ENCODE peak calls at places on chromosomes 13 and 19, in nine cellular contexts. C is activated naive CD8-positive, alpha-beta T cell treated with anti-CD3 and anti-CD28 coated beads, Interleukin-2, amount 50 U/mL, for 24 hours; Z is sciatic nerve; Y is germinal center; J is WTC11; L is breast epithelium; H is fibroblast of the conjunctiva; B is DMS 273 treated with DMSO at 0.1 percent for 48 hours; K is mucosa of gallbladder. I is an unnamed sample.

GRCh38 chr19:58356236-58356970 is 3.1 kb upstream of the A1BG start:
- DNase-seq in C (peak; percentile 32), H (no peak), L (no peak), Z (no peak), K (no peak), Y (peak; percentile 41), B (no peak), J (peak; percentile 27), I (no peak)

GRCh38 chr19:14381689-14382474 is 638 bp downstream of the ADGRE5 start:
- DNase-seq in B (no peak), Z (no peak), H (no peak), C (peak; percentile 74), Y (peak; percentile 61), K (peak; percentile 33), J (no peak), L (no peak), I (no peak)

GRCh38 chr19:1998712-1999708 is 16.5 kb downstream of the BTBD2 start:
- DNase-seq in C (no peak), Y (no peak), H (no peak), B (no peak), K (no peak), Z (no peak), J (no peak), L (no peak), I (no peak)

GRCh38 chr13:76293346-76293745 is 592.9 kb downstream of the KCTD12 start:
- DNase-seq in H (peak; percentile 81), K (no peak), L (no peak), Z (no peak), J (no peak), C (no peak), B (no peak), Y (no peak), I (no peak)

GRCh38 chr13:21970172-21970571 is 299.3 kb downstream of the FGF9 start:
- DNase-seq in J (no peak), B (no peak), L (no peak), Y (no peak), K (no peak), Z (no peak), C (no peak), H (no peak), I (no peak)

GRCh38 chr13:90185734-90186133 is 1161.8 kb upstream of the MIR17HG start:
- DNase-seq in K (no peak), L (no peak), C (no peak), B (no peak), Z (no peak), H (no peak), Y (no peak), J (no peak), I (no peak)

GRCh38 chr19:2181618-2181997 is 17.9 kb downstream of the DOT1L start:
- DNase-seq in B (no peak), J (no peak), Y (no peak), L (no peak), H (no peak), K (peak; percentile 22), C (no peak), Z (no peak), I (no peak)

GRCh38 chr13:51122868-51123267 is 11.8 kb upstream of the C13orf42 start:
- DNase-seq in Z (no peak), C (peak; percentile 8), H (no peak), B (no peak), L (no peak), Y (no peak), K (no peak), J (no peak), I (no peak)

GRCh38 chr19:5933391-5933998 is 19.4 kb downstream of the CAPS start:
- DNase-seq in K (no peak), H (no peak), Z (no peak), B (no peak), C (no peak), L (no peak), Y (no peak), J (no peak), I (no peak)

GRCh38 chr19:30783936-30784335 is 411.8 kb downstream of the ZNF536 start:
- DNase-seq in Z (no peak), C (no peak), B (no peak), K (peak; percentile 5), Y (no peak), J (no peak), H (no peak), L (no peak), I (no peak)

GRCh38 chr13:99916366-99917103 is 55.0 kb downstream of the ZIC5 start:
- DNase-seq in Y (peak; percentile 74), C (no peak), H (peak; percentile 63), B (peak; percentile 45), L (no peak), Z (no peak), K (peak; percentile 33), J (no peak), I (no peak)

GRCh38 chr13:59677430-59677829 is 486.3 kb downstream of the DIAPH3 start:
- DNase-seq in J (no peak), L (no peak), Z (no peak), C (no peak), H (no peak), Y (no peak), K (no peak), B (no peak), I (no peak)

GRCh38 chr13:23921451-23921888 is 24.2 kb upstream of the C1QTNF9B start:
- DNase-seq in C (no peak), Z (no peak), K (no peak), Y (no peak), L (no peak), B (peak; percentile 20), J (peak; percentile 53), H (peak; percentile 26), I (no peak)

GRCh38 chr19:43555185-43555770 is 20.0 kb downstream of the XRCC1 start:
- DNase-seq in C (peak; percentile 82), K (peak; percentile 78), Y (peak; percentile 80), J (peak; percentile 92), Z (peak; percentile 82), B (peak; percentile 17), H (peak; percentile 57), L (peak; percentile 62), I (no peak)

GRCh38 chr19:12202250-12202649 is 39.4 kb downstream of the ZNF136 start:
- DNase-seq in H (no peak), C (peak; percentile 59), J (peak; percentile 72), Z (no peak), L (peak; percentile 60), Y (no peak), B (no peak), K (peak; percentile 37), I (no peak)

GRCh38 chr13:62388515-62388914 is 972.9 kb upstream of the PCDH20 start:
- DNase-seq in C (no peak), H (no peak), B (no peak), K (no peak), Z (no peak), Y (no peak), J (no peak), L (no peak), I (no peak)

GRCh38 chr19:12722566-12723382 is 958 bp downstream of the TNPO2 start:
- DNase-seq in J (peak; percentile 96), K (peak; percentile 99), B (peak; percentile 95), H (peak; percentile 98), L (peak; percentile 97), Z (peak; percentile 97), Y (peak; percentile 98), C (peak; percentile 92), I (peak; percentile 98)

GRCh38 chr13:99123101-99124045 is 77.3 kb upstream of the UBAC2 start:
- DNase-seq in K (no peak), B (no peak), Y (no peak), L (no peak), H (no peak), Z (no peak), C (no peak), J (no peak), I (no peak)

GRCh38 chr13:28716511-28716910 is 2.3 kb downstream of the SLC46A3 start:
- DNase-seq in Y (no peak), H (no peak), K (peak; percentile 79), L (no peak), Z (no peak), J (no peak), B (no peak), C (no peak), I (peak; percentile 36)

GRCh38 chr13:89282241-89282640 is 1611.1 kb downstream of the SLITRK5 start:
- DNase-seq in B (no peak), Z (no peak), Y (no peak), H (no peak), C (no peak), K (no peak), L (no peak), J (no peak), I (no peak)

GRCh38 chr19:45115809-45116615 is 23.0 kb downstream of the PPP1R37 start:
- DNase-seq in Z (no peak), H (no peak), Y (no peak), K (no peak), B (peak; percentile 91), C (no peak), L (no peak), J (no peak), I (peak; percentile 85)

GRCh38 chr13:51590966-51591627 is 6.8 kb downstream of the WDFY2 start:
- DNase-seq in C (no peak), L (no peak), B (peak; percentile 45), H (peak; percentile 84), J (no peak), Y (no peak), K (no peak), Z (no peak), I (peak; percentile 26)

GRCh38 chr13:85512421-85512820 is 286.8 kb downstream of the SLITRK6 start:
- DNase-seq in Z (no peak), J (no peak), L (no peak), B (no peak), C (no peak), Y (no peak), H (no peak), K (no peak), I (no peak)

I was measured in gastrocnemius medialis.